ENCODE peak calls at places on chromosomes 16 and 17, in seven cellular contexts. X is tibial nerve, T is upper lobe of right lung, K is mammary epithelial cell, O is trophoblast cell, A is psoas muscle, P is heart right ventricle. D is an unnamed sample.

GRCh38 chr17:2837147-2837561 is 40.9 kb downstream of the RAP1GAP2 start:
- DNase-seq in O (no peak), K (no peak), T (no peak), A (no peak), P (no peak), X (no peak), D (peak; percentile 13)

GRCh38 chr16:31460582-31461002 is 1.3 kb downstream of the ARMC5 start:
- DNase-seq in O (peak; percentile 73), X (no peak), K (peak; percentile 39), T (peak; percentile 37), P (no peak), A (peak; percentile 53), D (no peak)

GRCh38 chr17:28330671-28331070 is 4.6 kb downstream of the IFT20 start:
- DNase-seq in T (no peak), A (no peak), O (no peak), X (no peak), K (no peak), P (no peak), D (no peak)

GRCh38 chr16:20868890-20869289 is 31.3 kb downstream of the DCUN1D3 start:
- DNase-seq in T (peak; percentile 88), P (peak; percentile 86), K (peak; percentile 51), X (peak; percentile 68), O (no peak), A (peak; percentile 93), D (no peak)

GRCh38 chr16:89720859-89721643 is at the start of the genes VPS9D1 and ZNF276:
- DNase-seq in X (peak; percentile 71), A (peak; percentile 89), K (peak; percentile 79), P (peak; percentile 88), T (peak; percentile 95), O (peak; percentile 84), D (peak; percentile 72)

GRCh38 chr16:27495191-27495590 is 54.5 kb downstream of the GTF3C1 start:
- DNase-seq in A (no peak), P (no peak), O (no peak), K (no peak), X (peak; percentile 71), T (no peak), D (no peak)

GRCh38 chr17:67324330-67324729 is 42.0 kb downstream of the PSMD12 start:
- DNase-seq in A (no peak), X (no peak), O (no peak), K (no peak), P (no peak), T (no peak), D (no peak)

GRCh38 chr17:48442819-48443218 is 12.8 kb upstream of the SKAP1 start:
- DNase-seq in T (no peak), X (no peak), K (no peak), P (no peak), A (no peak), O (no peak), D (no peak)

GRCh38 chr16:10738231-10739077 is 5.2 kb upstream of the NUBP1 start:
- DNase-seq in A (peak; percentile 95), X (peak; percentile 34), T (no peak), P (peak; percentile 85), K (peak; percentile 89), O (peak; percentile 91), D (no peak)

GRCh38 chr17:7367083-7367482 is 12.1 kb downstream of the TMEM95 start:
- DNase-seq in T (no peak), A (no peak), P (no peak), O (no peak), K (no peak), X (no peak), D (no peak)

GRCh38 chr16:78259883-78260282 is 160.4 kb downstream of the WWOX start:
- DNase-seq in X (no peak), A (no peak), O (no peak), T (no peak), K (no peak), P (no peak), D (no peak)

GRCh38 chr16:73093146-73094144 is 45.5 kb upstream of the ZFHX3 start:
- DNase-seq in X (no peak), P (peak; percentile 56), O (no peak), T (no peak), A (peak; percentile 61), K (no peak), D (no peak)

GRCh38 chr17:7405413-7405881 is 1.6 kb upstream of the TMEM256 start:
- DNase-seq in O (no peak), P (no peak), A (no peak), X (peak; percentile 14), T (no peak), K (no peak), D (no peak)

GRCh38 chr17:54626146-54626703 is 274.4 kb upstream of the TOM1L1 start:
- DNase-seq in P (no peak), K (no peak), A (no peak), O (no peak), X (no peak), T (no peak), D (no peak)

GRCh38 chr17:79991924-79992656 is 43.6 kb downstream of the TBC1D16 start:
- DNase-seq in K (no peak), X (no peak), O (no peak), P (peak; percentile 45), T (no peak), A (no peak), D (no peak)

GRCh38 chr16:51900221-51900780 is 646.6 kb downstream of the TOX3 start:
- DNase-seq in K (no peak), A (no peak), O (no peak), X (no peak), T (no peak), P (no peak), D (no peak)

GRCh38 chr17:19744922-19745757 is 3.0 kb downstream of the ALDH3A1 start:
- DNase-seq in K (peak; percentile 57), O (peak; percentile 75), A (peak; percentile 96), P (peak; percentile 90), T (peak; percentile 95), X (peak; percentile 99), D (peak; percentile 68)

GRCh38 chr17:4086041-4086483 is 56.8 kb downstream of the ZZEF1 start:
- DNase-seq in P (no peak), T (no peak), O (no peak), A (no peak), X (no peak), K (no peak), D (no peak)

GRCh38 chr17:4087911-4088693 is 54.7 kb downstream of the ZZEF1 start:
- DNase-seq in O (peak; percentile 40), P (no peak), K (peak; percentile 37), X (no peak), T (no peak), A (peak; percentile 54), D (no peak)

GRCh38 chr17:4080686-4081085 is 62.1 kb downstream of the ZZEF1 start:
- DNase-seq in O (no peak), X (no peak), A (no peak), T (no peak), P (no peak), K (peak; percentile 19), D (no peak)

GRCh38 chr17:4083173-4083572 is 59.7 kb downstream of the ZZEF1 start:
- DNase-seq in A (no peak), O (no peak), K (no peak), P (no peak), T (no peak), X (no peak), D (no peak)

GRCh38 chr17:4082136-4082924 is 60.5 kb downstream of the ZZEF1 start:
- DNase-seq in X (no peak), A (no peak), K (no peak), T (no peak), P (no peak), O (no peak), D (no peak)
- H3K4me1 ChIP-seq in X (no peaks in the 10 kb centered on the region), A (no peaks in the 10 kb centered on the region), K (no peaks in the 10 kb centered on the region), T (peaks cover 6% of the 10 kb centered on the region), P (peaks cover 21% of the 10 kb centered on the region), O (no peaks in the 10 kb centered on the region), D (no peaks in the 10 kb centered on the region)

GRCh38 chr17:42566215-42566872 is 556 bp upstream of the MLX start:
- DNase-seq in P (no peak), T (no peak), O (no peak), K (no peak), X (no peak), A (no peak), D (no peak)
- H3K36me3 ChIP-seq in P (peaks cover 18% of the 10 kb centered on the region), T (peaks cover 53% of the 10 kb centered on the region), O (peaks cover 53% of the 10 kb centered on the region), K (peaks cover 25% of the 10 kb centered on the region), X (peaks cover 28% of the 10 kb centered on the region), A (peaks cover 52% of the 10 kb centered on the region), D (peaks cover 41% of the 10 kb centered on the region)

GRCh38 chr17:77443743-77444260 is 303.0 kb downstream of the SEC14L1 start:
- DNase-seq in T (no peak), P (no peak), X (no peak), K (no peak), O (no peak), A (no peak), D (no peak)

GRCh38 chr17:77442976-77443742 is 302.4 kb downstream of the SEC14L1 start:
- DNase-seq in A (no peak), O (no peak), K (no peak), X (no peak), T (no peak), P (no peak), D (no peak)

GRCh38 chr17:77439382-77440013 is 298.7 kb downstream of the SEC14L1 start:
- DNase-seq in X (no peak), O (no peak), K (no peak), P (no peak), A (no peak), T (no peak), D (no peak)

GRCh38 chr17:77440571-77440981 is 299.8 kb downstream of the SEC14L1 start:
- DNase-seq in T (no peak), K (no peak), A (no peak), P (no peak), O (no peak), X (no peak), D (no peak)

DNA sequence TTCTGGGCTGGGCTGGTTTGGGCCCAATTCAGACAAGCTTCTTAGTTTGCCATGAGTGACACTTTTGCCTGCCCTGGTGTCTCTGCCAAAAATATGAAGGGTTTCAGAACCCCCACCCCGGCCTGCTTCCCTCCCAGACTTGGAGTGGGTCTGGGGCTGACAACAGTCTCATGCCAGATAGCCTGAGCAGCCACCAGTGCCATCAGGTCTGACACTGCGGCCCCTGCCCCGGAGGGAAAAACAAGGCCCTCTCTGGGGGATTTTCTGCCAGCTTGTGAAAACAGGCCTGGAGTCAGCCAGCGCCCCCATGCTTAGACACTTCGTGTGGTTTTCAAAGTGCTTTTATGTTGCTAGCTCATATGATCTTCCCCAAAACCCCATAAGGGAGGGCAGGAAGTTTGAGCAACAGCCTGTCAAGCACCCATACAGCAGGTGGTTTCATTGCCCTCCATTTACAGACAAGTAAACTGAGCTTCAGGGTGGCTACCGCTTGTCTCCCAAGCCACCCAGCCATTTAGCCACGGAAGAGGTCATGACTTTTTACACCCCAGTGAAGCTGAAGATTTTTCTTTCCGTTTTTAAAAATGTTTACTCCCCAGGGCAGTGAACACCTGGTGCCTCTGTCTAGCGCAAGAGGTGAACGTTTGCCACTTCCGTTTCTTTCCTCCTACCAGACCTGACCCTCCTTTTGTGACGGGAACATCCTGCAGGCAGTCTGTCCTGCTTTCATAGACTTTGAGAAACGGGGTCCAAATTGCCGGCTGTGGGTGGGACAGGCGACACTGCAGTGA is 300.6 kb downstream of the SEC14L1 start:
- DNase-seq in P (no peak), A (no peak), X (no peak), T (no peak), O (no peak), K (no peak), D (peak; percentile 77)
- H3K4me1 ChIP-seq in P (peaks cover 99% of the 10 kb centered on the region), A (peaks cover 56% of the 10 kb centered on the region), X (peaks cover 98% of the 10 kb centered on the region), T (peaks cover 86% of the 10 kb centered on the region), O (peaks cover 13% of the 10 kb centered on the region), K (peaks cover 18% of the 10 kb centered on the region), D (peaks cover 98% of the 10 kb centered on the region)

DNA sequence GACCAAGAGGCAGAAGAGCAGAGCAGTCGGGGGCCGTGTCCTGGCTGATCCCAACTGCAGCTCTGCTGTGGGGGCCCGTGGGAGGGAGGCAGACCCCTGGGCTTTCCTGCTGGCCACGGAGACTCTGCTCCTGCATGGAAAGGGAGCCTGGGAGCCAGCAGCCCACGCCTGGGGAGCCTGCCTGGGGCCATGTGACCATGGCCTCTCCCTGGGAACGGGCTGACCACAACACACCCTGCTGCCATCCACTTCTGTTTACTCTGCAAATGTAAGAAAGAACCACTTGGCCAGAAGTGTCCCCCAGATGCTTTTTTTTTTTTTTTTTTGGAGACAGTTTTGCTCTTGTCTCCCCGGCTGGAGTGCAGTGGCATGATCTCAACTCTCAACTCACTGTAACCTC is 2.0 kb upstream of the TEDC2 start:
- DNase-seq in K (no peak), O (no peak), A (no peak), X (no peak), P (no peak), T (no peak), D (no peak)
- H3K36me3 ChIP-seq in K (peaks cover 17% of the 10 kb centered on the region), O (peaks cover 44% of the 10 kb centered on the region), A (peaks cover 9% of the 10 kb centered on the region), X (no peaks in the 10 kb centered on the region), P (no peaks in the 10 kb centered on the region), T (no peaks in the 10 kb centered on the region), D (no peaks in the 10 kb centered on the region)